ENCODE peak calls at places on chromosomes 5 and 9, in six cellular contexts. U, R, V, Z, G and A are unnamed samples.

GRCh38 chr5:180868960-180869359 is 7.9 kb upstream of the ZFP62 start:
- DNase-seq in U (peak; percentile 57), R (peak; percentile 80), V (peak; percentile 59), Z (peak; percentile 68), G (peak; percentile 76), A (peak; percentile 60)

GRCh38 chr5:60960591-60960990 is 15.6 kb downstream of the NDUFAF2 start:
- DNase-seq in U (peak; percentile 17), R (peak; percentile 50), V (no peak), Z (no peak), G (peak; percentile 37), A (peak; percentile 21)

GRCh38 chr5:38554860-38555259 is 1.6 kb downstream of the LIFR start:
- DNase-seq in U (no peak), R (no peak), V (no peak), Z (no peak), G (no peak), A (no peak)

GRCh38 chr9:36140086-36141084 is 3.9 kb downstream of the GLIPR2 start:
- DNase-seq in U (peak; percentile 61), R (no peak), V (no peak), Z (no peak), G (no peak), A (no peak)

GRCh38 chr5:148730272-148730954 is 76.1 kb upstream of the HTR4 start:
- DNase-seq in U (no peak), R (peak; percentile 35), V (no peak), Z (peak; percentile 39), G (peak; percentile 71), A (no peak)

GRCh38 chr5:45094876-45095275 is 286.1 kb downstream of the MRPS30 start:
- DNase-seq in U (peak; percentile 36), R (no peak), V (no peak), Z (no peak), G (no peak), A (no peak)

GRCh38 chr9:134557331-134557730 is 84.3 kb upstream of the COL5A1 start:
- DNase-seq in U (no peak), R (no peak), V (no peak), Z (no peak), G (peak; percentile 61), A (no peak)

GRCh38 chr5:172123269-172123692 is 64.7 kb downstream of the STK10 start:
- DNase-seq in U (no peak), R (peak; percentile 84), V (no peak), Z (no peak), G (peak; percentile 85), A (no peak)

GRCh38 chr5:11013793-11014192 is 252.8 kb upstream of the DAP start:
- DNase-seq in U (no peak), R (no peak), V (no peak), Z (no peak), G (no peak), A (no peak)

GRCh38 chr5:1123418-1124147 is 11.7 kb upstream of the SLC12A7 start:
- DNase-seq in U (no peak), R (no peak), V (no peak), Z (no peak), G (no peak), A (no peak)

GRCh38 chr5:152819891-152820290 is 414.8 kb upstream of the NMUR2 start:
- DNase-seq in U (no peak), R (no peak), V (no peak), Z (no peak), G (no peak), A (no peak)

GRCh38 chr5:81751009-81751835 is at the start of gene SSBP2:
- DNase-seq in U (peak; percentile 98), R (peak; percentile 100), V (peak; percentile 98), Z (peak; percentile 99), G (peak; percentile 98), A (peak; percentile 96)

GRCh38 chr5:43627028-43627427 is 24.0 kb downstream of the NNT start:
- DNase-seq in U (peak; percentile 28), R (peak; percentile 78), V (no peak), Z (peak; percentile 50), G (peak; percentile 85), A (no peak)

GRCh38 chr5:1133510-1134255 is 21.8 kb upstream of the SLC12A7 start:
- DNase-seq in U (no peak), R (no peak), V (no peak), Z (no peak), G (no peak), A (peak; percentile 75)

GRCh38 chr5:137022725-137023124 is 476.4 kb downstream of the SPOCK1 start:
- DNase-seq in U (no peak), R (peak; percentile 14), V (no peak), Z (no peak), G (no peak), A (no peak)

GRCh38 chr9:70250221-70250620 is 8.6 kb upstream of the SMC5 start:
- DNase-seq in U (no peak), R (no peak), V (no peak), Z (no peak), G (no peak), A (no peak)

GRCh38 chr9:18786196-18786595 is 246.8 kb downstream of the SAXO1 start:
- DNase-seq in U (no peak), R (peak; percentile 6), V (no peak), Z (no peak), G (no peak), A (no peak)

GRCh38 chr5:6734243-6734695 is 21.0 kb downstream of the TENT4A start:
- DNase-seq in U (no peak), R (no peak), V (no peak), Z (no peak), G (no peak), A (no peak)

GRCh38 chr9:75448281-75448680 is 360.0 kb downstream of the OSTF1 start:
- DNase-seq in U (no peak), R (no peak), V (no peak), Z (no peak), G (no peak), A (no peak)

GRCh38 chr5:58923355-58923754 is 340.5 kb downstream of the RAB3C start:
- DNase-seq in U (no peak), R (no peak), V (no peak), Z (no peak), G (peak; percentile 18), A (no peak)

GRCh38 chr9:110847661-110848060 is 179.1 kb downstream of the MUSK start:
- DNase-seq in U (no peak), R (peak; percentile 85), V (no peak), Z (no peak), G (peak; percentile 42), A (no peak)

GRCh38 chr5:96566775-96567174 is 95.4 kb upstream of the CAST start:
- DNase-seq in U (peak; percentile 66), R (no peak), V (no peak), Z (peak; percentile 57), G (no peak), A (no peak)

DNA sequence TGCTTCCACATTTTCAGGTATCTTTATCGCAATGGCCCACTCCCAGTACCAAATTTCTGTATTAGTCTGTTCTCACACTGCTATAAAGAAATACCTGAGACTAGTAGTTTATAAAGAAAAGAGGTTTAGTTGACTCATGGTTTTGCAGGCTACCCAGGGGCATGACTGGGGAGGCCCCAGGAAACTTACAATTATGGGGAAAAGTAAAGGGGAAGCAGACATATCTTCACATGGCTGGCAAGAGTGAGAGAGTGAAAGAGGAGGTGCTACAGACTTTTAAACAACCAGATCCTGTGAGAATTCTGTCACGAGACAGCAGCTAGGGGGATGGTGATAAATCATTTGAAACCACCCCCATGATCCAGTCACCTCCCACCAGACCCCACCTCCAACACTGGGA is 238.2 kb upstream of the DMAC1 start:
- DNase-seq in U (no peak), R (no peak), V (no peak), Z (no peak), G (no peak), A (no peak)
- TF ChIP-seq CTCF in U (no peak), R (no peak), V (no peak), Z (no peak), G (no peak), A (no peak)

GRCh38 chr9:20276762-20277161 is 345.5 kb downstream of the MLLT3 start:
- DNase-seq in U (no peak), R (no peak), V (no peak), Z (no peak), G (no peak), A (no peak)

GRCh38 chr9:20286154-20286553 is 336.1 kb downstream of the MLLT3 start:
- DNase-seq in U (no peak), R (no peak), V (no peak), Z (no peak), G (no peak), A (no peak)

GRCh38 chr9:20284601-20285289 is 337.6 kb downstream of the MLLT3 start:
- DNase-seq in U (no peak), R (no peak), V (no peak), Z (no peak), G (no peak), A (no peak)

GRCh38 chr9:20280330-20280729 is 342.0 kb downstream of the MLLT3 start:
- DNase-seq in U (no peak), R (no peak), V (no peak), Z (no peak), G (no peak), A (no peak)
- TF ChIP-seq CTCF in U (no peak), R (no peak), V (no peak), Z (no peak), G (no peak), A (peak; percentile 7)

DNA sequence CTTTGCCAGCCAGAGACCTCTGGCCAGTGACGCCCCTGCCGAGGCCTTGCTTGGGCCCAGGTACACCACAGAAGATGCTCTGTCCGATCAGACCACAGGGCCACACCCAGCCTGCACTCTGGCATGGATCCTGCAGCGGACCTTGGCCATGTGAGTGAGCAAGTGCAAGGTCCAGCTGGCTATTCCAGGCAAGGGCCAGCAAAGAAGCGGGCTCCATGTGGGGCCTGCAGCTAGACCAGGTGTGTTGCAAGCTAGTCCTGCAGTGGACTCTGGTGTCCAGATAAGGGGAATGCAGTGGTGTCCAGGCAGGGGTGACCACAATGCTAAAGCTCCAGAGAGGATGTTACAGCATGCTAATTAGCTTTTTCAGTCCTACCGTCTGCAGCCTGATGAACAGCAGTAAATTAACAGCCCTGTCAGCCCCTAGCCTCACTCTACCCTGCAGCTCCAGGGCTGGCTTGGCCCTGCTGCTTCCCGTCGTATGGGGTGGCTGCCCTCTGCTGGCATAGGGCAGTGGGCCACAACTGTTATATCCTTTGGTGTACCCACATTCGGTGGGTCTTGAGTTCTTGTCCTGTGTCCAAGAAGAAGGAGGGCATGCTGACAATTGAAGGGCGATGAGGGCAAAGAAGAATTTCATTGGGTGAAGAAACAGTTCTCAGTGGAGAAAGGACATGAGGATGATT is 284.5 kb upstream of the POU5F2 start:
- DNase-seq in U (no peak), R (no peak), V (no peak), Z (no peak), G (no peak), A (no peak)
- TF ChIP-seq CTCF in U (no peak), R (peak; percentile 1), V (no peak), Z (no peak), G (no peak), A (peak; percentile 11)

DNA sequence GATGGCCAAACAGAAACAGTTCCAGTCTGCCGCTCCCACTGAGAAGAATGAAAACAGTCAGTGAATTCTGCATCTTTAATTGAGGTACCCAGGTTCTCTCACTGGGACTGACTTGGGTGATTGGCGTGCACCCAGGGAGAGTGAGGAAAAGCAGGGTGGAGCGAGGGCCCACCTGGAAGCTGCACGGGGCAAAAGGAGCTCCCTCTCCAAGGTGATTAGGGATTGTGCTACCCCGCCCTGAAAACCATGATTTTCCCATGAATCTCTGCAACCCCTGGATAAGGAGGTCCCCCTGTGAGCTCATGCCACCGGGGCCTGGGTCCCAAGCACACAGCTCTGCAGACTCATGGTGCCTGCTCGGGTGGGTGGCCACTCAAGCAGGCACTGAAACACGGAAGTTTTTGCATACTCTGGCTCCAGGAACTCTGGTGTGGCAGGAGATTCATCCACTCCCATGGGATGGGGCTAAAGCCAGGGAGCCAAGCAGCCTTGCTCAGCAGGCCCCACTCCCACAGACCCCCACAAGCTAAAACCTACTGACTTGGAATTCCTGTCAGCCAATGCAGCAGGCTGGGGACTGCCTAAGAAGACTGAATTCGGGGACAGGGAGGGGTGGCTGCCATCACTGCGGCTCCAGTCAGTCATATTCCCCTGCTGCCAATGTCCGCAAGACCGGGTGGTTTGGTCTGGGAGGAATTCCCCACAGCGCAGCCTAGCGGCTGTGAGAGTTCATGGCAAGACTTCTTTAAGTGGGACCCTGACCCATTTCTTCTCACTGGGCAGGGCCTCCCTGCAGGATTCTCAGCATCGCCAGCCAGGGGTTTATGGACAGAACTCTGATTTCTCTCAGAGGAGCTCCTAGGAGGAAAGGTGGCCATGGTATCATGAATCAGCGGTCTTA is 652.2 kb upstream of the RGMB start:
- DNase-seq in U (no peak), R (no peak), V (no peak), Z (no peak), G (no peak), A (no peak)
- TF ChIP-seq CTCF in U (no peak), R (no peak), V (no peak), Z (no peak), G (no peak), A (no peak)